ENCODE peak calls at places on chromosomes 12 and 14, in eight cellular contexts. T, Y, Z, O, R, Q, I and J are unnamed samples. For H3K4me1, the result is how much of the 10 kb centered on the place peaks cover.

GRCh38 chr12:65822732-65823480 is 1.4 kb upstream of the HMGA2 start:
- DNase-seq in Q (peak), I (peak), Z (no peak), Y (no peak), R (peak), T (no peak), O (peak), J (no peak)

GRCh38 chr14:87888136-87888999 is 104.6 kb downstream of the GALC start:
- DNase-seq in O (peak), Z (peak), Y (peak), I (peak), R (peak), Q (peak), T (no peak), J (no peak)

GRCh38 chr14:74049886-74050495 is 30.8 kb downstream of the BBOF1 start:
- DNase-seq in Y (no peak), I (no peak), Z (no peak), R (no peak), T (no peak), O (no peak), Q (no peak), J (no peak)

GRCh38 chr14:104864267-104865068 is 600 bp upstream of the CEP170B start:
- DNase-seq in T (peak), Y (no peak), O (peak), Q (peak), I (peak), Z (no peak), R (peak), J (no peak)

GRCh38 chr12:51391047-51391837 is at the start of gene GALNT6:
- DNase-seq in T (no peak), Q (peak), O (peak), Y (peak), I (peak), R (peak), Z (no peak), J (no peak)

GRCh38 chr12:42201061-42201460 is 37.0 kb downstream of the YAF2 start:
- DNase-seq in R (no peak), Q (no peak), T (no peak), O (no peak), Z (no peak), Y (no peak), I (no peak), J (no peak)

GRCh38 chr14:45252356-45253069 is 489 bp downstream of the MIS18BP1 start:
- DNase-seq in Q (no peak), R (no peak), I (no peak), Y (peak), O (peak), Z (no peak), T (no peak), J (no peak)

GRCh38 chr12:83318386-83318971 is 631.8 kb downstream of the TMTC2 start:
- DNase-seq in R (no peak), T (no peak), Z (no peak), Y (no peak), Q (no peak), O (peak), I (no peak), J (no peak)

GRCh38 chr12:47222960-47223847 is 143.4 kb upstream of the AMIGO2 start:
- DNase-seq in I (peak), T (no peak), R (peak), O (no peak), Z (no peak), Y (no peak), Q (no peak), J (no peak)

GRCh38 chr12:47224563-47225133 is 144.9 kb upstream of the AMIGO2 start:
- DNase-seq in Z (no peak), Y (no peak), I (no peak), R (no peak), T (no peak), Q (no peak), O (no peak), J (no peak)

GRCh38 chr12:47222592-47222959 is 142.8 kb upstream of the AMIGO2 start:
- DNase-seq in T (no peak), O (no peak), Y (no peak), Q (no peak), R (peak), Z (no peak), I (peak), J (no peak)

GRCh38 chr12:47225356-47225755 is 145.6 kb upstream of the AMIGO2 start:
- DNase-seq in Q (no peak), T (no peak), Z (no peak), R (no peak), Y (no peak), O (no peak), I (no peak), J (no peak)

DNA sequence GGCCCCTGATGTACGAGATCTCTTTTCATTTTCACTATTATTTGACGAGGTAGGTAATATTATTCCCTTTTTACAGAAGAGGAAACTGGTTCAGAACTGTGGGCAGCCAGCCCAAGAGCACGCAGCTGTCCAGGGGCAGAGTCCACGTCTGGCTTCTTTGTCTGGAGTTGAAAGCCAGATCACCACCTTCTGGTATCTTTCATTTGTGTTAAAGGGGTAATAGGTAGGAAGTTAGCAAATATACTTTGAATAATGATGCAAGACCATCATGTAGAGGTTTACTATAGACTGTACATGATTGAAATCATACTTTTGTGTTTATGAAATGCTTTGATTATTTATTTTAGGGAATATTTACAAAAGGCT is 144.1 kb upstream of the AMIGO2 start:
- DNase-seq in R (no peak), I (no peak), O (no peak), Q (no peak), Z (no peak), Y (no peak), T (peak), J (no peak)
- H3K4me1 ChIP-seq in R (under half), I (under half), O (under half), Q (half or more), Z (under half), Y (half or more), T (under half), J (under half)

DNA sequence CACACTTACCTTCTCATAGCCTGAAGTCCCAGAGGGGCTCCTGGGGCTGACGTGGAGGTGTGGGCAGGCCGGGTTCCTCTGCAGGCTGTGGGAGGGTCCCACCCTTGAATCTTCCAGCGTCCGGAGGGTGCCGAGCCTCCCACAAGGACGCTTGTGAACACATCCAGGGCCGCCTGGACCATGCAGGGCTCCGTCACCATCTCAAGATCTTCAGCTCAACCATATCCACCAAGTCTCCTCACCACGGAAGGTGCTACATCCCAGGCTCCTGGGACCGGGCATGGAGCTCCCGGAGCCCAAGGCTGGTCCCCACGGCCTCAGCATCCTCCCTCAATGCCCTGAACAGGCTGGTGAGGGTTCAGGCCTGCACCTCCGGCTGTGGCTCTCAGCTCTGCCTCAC is 10.7 kb upstream of the FBRSL1 start:
- DNase-seq in O (no peak), R (no peak), I (no peak), T (no peak), Y (no peak), Z (no peak), Q (no peak), J (no peak)
- H3K4me1 ChIP-seq in O (under half), R (under half), I (under half), T (under half), Y (under half), Z (under half), Q (under half), J (under half)

GRCh38 chr12:48999371-49000131 is at the start of gene DDN:
- DNase-seq in T (no peak), O (peak), Q (no peak), R (peak), Z (peak), I (no peak), Y (peak), J (no peak)

GRCh38 chr12:48995061-48995879 is 3.9 kb downstream of the DDN start:
- DNase-seq in Y (peak), O (peak), Q (peak), R (peak), T (peak), I (no peak), Z (peak), J (peak)

GRCh38 chr12:48997719-48998496 is 1.3 kb downstream of the DDN start:
- DNase-seq in Q (peak), Z (peak), R (peak), O (peak), T (no peak), I (no peak), Y (peak), J (no peak)

GRCh38 chr12:48998497-48999353 is 450 bp downstream of the DDN start:
- DNase-seq in R (peak), Z (peak), Q (no peak), T (no peak), I (no peak), O (peak), Y (peak), J (no peak)

GRCh38 chr12:48996794-48997718 is 2.1 kb downstream of the DDN start:
- DNase-seq in R (peak), I (no peak), Y (peak), Z (peak), T (peak), O (peak), Q (peak), J (peak)
- H3K4me1 ChIP-seq in R (under half), I (under half), Y (under half), Z (under half), T (half or more), O (under half), Q (under half), J (half or more)

DNA sequence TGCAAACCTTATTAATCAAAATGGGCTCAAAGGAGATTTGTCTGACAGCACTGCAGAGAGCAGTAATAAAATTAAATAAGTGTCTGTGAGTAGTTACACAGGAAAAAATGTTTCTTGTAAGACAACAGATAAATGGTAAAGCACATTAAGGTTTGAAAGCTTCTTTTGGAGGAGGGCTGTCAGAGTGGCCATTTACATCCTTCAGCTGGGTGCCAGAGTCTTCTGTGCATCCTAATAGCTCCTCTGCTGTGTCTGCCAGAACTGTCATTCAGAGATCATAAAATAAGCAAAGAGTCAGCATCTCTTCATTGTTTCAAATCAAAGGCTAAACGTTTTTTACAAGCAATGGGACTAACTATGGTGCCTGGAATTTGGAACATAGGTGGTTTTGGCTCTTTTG is 414.4 kb downstream of the NAV3 start:
- DNase-seq in O (no peak), Y (no peak), T (no peak), Q (no peak), Z (no peak), R (no peak), I (no peak), J (no peak)
- H3K4me1 ChIP-seq in O (under half), Y (under half), T (under half), Q (under half), Z (under half), R (under half), I (under half), J (under half)

GRCh38 chr12:108649126-108649525 is 15.4 kb upstream of the SELPLG start:
- DNase-seq in Q (no peak), Y (no peak), O (no peak), R (no peak), I (no peak), T (no peak), Z (no peak), J (no peak)
- H3K4me1 ChIP-seq in Q (under half), Y (under half), O (under half), R (under half), I (under half), T (half or more), Z (under half), J (under half)